ENCODE peak calls at places on chromosomes 5 and 9, in six cellular contexts. One of them, this sample, is unnamed.

GRCh38 chr5:105168806-105169205 is 1606.2 kb upstream of the NUDT12 start:
- DNase-seq in NCI-H460: no peak
- DNase-seq in aorta: no peak
- DNase-seq in NCI-H2029: no peak
- DNase-seq in neural crest cell: no peak
- DNase-seq in stimulated activated CD8-positive, alpha-beta memory T cell treated with anti-CD3 and anti-CD28 coated beads, Interleukin-15, amount 100 ng/mL, for 48 hours: no peak
- DNase-seq in this sample: no peak

GRCh38 chr5:109250533-109251329 is 159.0 kb downstream of the PJA2 start:
- DNase-seq in NCI-H460: no peak
- DNase-seq in aorta: no peak
- DNase-seq in NCI-H2029: no peak
- DNase-seq in neural crest cell: no peak
- DNase-seq in stimulated activated CD8-positive, alpha-beta memory T cell treated with anti-CD3 and anti-CD28 coated beads, Interleukin-15, amount 100 ng/mL, for 48 hours: no peak
- DNase-seq in this sample: no peak

GRCh38 chr5:176560364-176560763 is 11.2 kb downstream of the CDHR2 start:
- DNase-seq in NCI-H460: no peak
- DNase-seq in aorta: no peak
- DNase-seq in NCI-H2029: no peak
- DNase-seq in neural crest cell: no peak
- DNase-seq in stimulated activated CD8-positive, alpha-beta memory T cell treated with anti-CD3 and anti-CD28 coated beads, Interleukin-15, amount 100 ng/mL, for 48 hours: no peak
- DNase-seq in this sample: no peak

GRCh38 chr9:37180138-37180537 is 59.8 kb downstream of the ZCCHC7 start:
- DNase-seq in NCI-H460: no peak
- DNase-seq in aorta: no peak
- DNase-seq in NCI-H2029: no peak
- DNase-seq in neural crest cell: no peak
- DNase-seq in stimulated activated CD8-positive, alpha-beta memory T cell treated with anti-CD3 and anti-CD28 coated beads, Interleukin-15, amount 100 ng/mL, for 48 hours: no peak
- DNase-seq in this sample: no peak

GRCh38 chr9:89358376-89358775 is 40.1 kb downstream of the SECISBP2 start:
- DNase-seq in NCI-H460: no peak
- DNase-seq in aorta: peak
- DNase-seq in NCI-H2029: no peak
- DNase-seq in neural crest cell: no peak
- DNase-seq in stimulated activated CD8-positive, alpha-beta memory T cell treated with anti-CD3 and anti-CD28 coated beads, Interleukin-15, amount 100 ng/mL, for 48 hours: no peak
- DNase-seq in this sample: no peak

GRCh38 chr9:128101231-128101641 is 26.3 kb downstream of the PTGES2 start:
- DNase-seq in NCI-H460: no peak
- DNase-seq in aorta: peak
- DNase-seq in NCI-H2029: no peak
- DNase-seq in neural crest cell: no peak
- DNase-seq in stimulated activated CD8-positive, alpha-beta memory T cell treated with anti-CD3 and anti-CD28 coated beads, Interleukin-15, amount 100 ng/mL, for 48 hours: no peak
- DNase-seq in this sample: no peak

GRCh38 chr5:1288439-1289335 is 6.2 kb downstream of the TERT start:
- DNase-seq in NCI-H460: no peak
- DNase-seq in aorta: peak
- DNase-seq in NCI-H2029: no peak
- DNase-seq in neural crest cell: no peak
- DNase-seq in stimulated activated CD8-positive, alpha-beta memory T cell treated with anti-CD3 and anti-CD28 coated beads, Interleukin-15, amount 100 ng/mL, for 48 hours: no peak
- DNase-seq in this sample: no peak

GRCh38 chr9:131661954-131662621 is 77.8 kb downstream of the RAPGEF1 start:
- DNase-seq in NCI-H460: no peak
- DNase-seq in aorta: no peak
- DNase-seq in NCI-H2029: no peak
- DNase-seq in neural crest cell: no peak
- DNase-seq in stimulated activated CD8-positive, alpha-beta memory T cell treated with anti-CD3 and anti-CD28 coated beads, Interleukin-15, amount 100 ng/mL, for 48 hours: peak
- DNase-seq in this sample: no peak

GRCh38 chr9:102124465-102124864 is 386.0 kb upstream of the GRIN3A start:
- DNase-seq in NCI-H460: no peak
- DNase-seq in aorta: no peak
- DNase-seq in NCI-H2029: no peak
- DNase-seq in neural crest cell: no peak
- DNase-seq in stimulated activated CD8-positive, alpha-beta memory T cell treated with anti-CD3 and anti-CD28 coated beads, Interleukin-15, amount 100 ng/mL, for 48 hours: no peak
- DNase-seq in this sample: no peak

GRCh38 chr5:164336906-164337305 is 831.5 kb downstream of the MAT2B start:
- DNase-seq in NCI-H460: no peak
- DNase-seq in aorta: no peak
- DNase-seq in NCI-H2029: no peak
- DNase-seq in neural crest cell: no peak
- DNase-seq in stimulated activated CD8-positive, alpha-beta memory T cell treated with anti-CD3 and anti-CD28 coated beads, Interleukin-15, amount 100 ng/mL, for 48 hours: no peak
- DNase-seq in this sample: no peak

GRCh38 chr9:126347911-126348760 is 21.5 kb downstream of the MVB12B start:
- DNase-seq in NCI-H460: no peak
- DNase-seq in aorta: no peak
- DNase-seq in NCI-H2029: no peak
- DNase-seq in neural crest cell: no peak
- DNase-seq in stimulated activated CD8-positive, alpha-beta memory T cell treated with anti-CD3 and anti-CD28 coated beads, Interleukin-15, amount 100 ng/mL, for 48 hours: no peak
- DNase-seq in this sample: no peak

GRCh38 chr9:83582026-83582425 is 40.9 kb upstream of the IDNK start:
- DNase-seq in NCI-H460: no peak
- DNase-seq in aorta: no peak
- DNase-seq in NCI-H2029: no peak
- DNase-seq in neural crest cell: no peak
- DNase-seq in stimulated activated CD8-positive, alpha-beta memory T cell treated with anti-CD3 and anti-CD28 coated beads, Interleukin-15, amount 100 ng/mL, for 48 hours: no peak
- DNase-seq in this sample: no peak

GRCh38 chr5:36090033-36090432 is 23.4 kb upstream of the UGT3A2 start:
- DNase-seq in NCI-H460: peak
- DNase-seq in aorta: no peak
- DNase-seq in NCI-H2029: no peak
- DNase-seq in neural crest cell: no peak
- DNase-seq in stimulated activated CD8-positive, alpha-beta memory T cell treated with anti-CD3 and anti-CD28 coated beads, Interleukin-15, amount 100 ng/mL, for 48 hours: no peak
- DNase-seq in this sample: no peak

GRCh38 chr9:130129425-130130061 is 42.7 kb upstream of the NCS1 start:
- DNase-seq in NCI-H460: no peak
- DNase-seq in aorta: no peak
- DNase-seq in NCI-H2029: no peak
- DNase-seq in neural crest cell: no peak
- DNase-seq in stimulated activated CD8-positive, alpha-beta memory T cell treated with anti-CD3 and anti-CD28 coated beads, Interleukin-15, amount 100 ng/mL, for 48 hours: no peak
- DNase-seq in this sample: no peak